ENCODE peak calls at places on chromosomes 7 and 10, in nine cellular contexts. T, G, M, Q, R, L, P, X and J are unnamed samples.

GRCh38 chr10:22816298-22816653 is 101.9 kb upstream of the PIP4K2A start:
- DNase-seq in Q (no peak), L (no peak), X (no peak), P (no peak), R (peak; percentile 84), T (no peak), M (no peak), G (no peak), J (peak; percentile 86)

GRCh38 chr7:88202278-88202677 is 17.6 kb downstream of the SRI start:
- DNase-seq in Q (no peak), M (no peak), T (no peak), R (no peak), G (no peak), X (no peak), P (no peak), L (no peak), J (no peak)

GRCh38 chr10:23611308-23611631 is 172.4 kb downstream of the OTUD1 start:
- DNase-seq in R (no peak), G (no peak), T (no peak), M (no peak), L (no peak), P (no peak), X (no peak), Q (no peak), J (no peak)

GRCh38 chr7:139623518-139623917 is 100.0 kb downstream of the CLEC2L start:
- DNase-seq in M (no peak), G (no peak), R (no peak), Q (no peak), X (no peak), L (no peak), T (no peak), P (no peak), J (no peak)

GRCh38 chr10:50398823-50399222 is 147.5 kb upstream of the ASAH2 start:
- DNase-seq in Q (no peak), X (no peak), G (no peak), T (no peak), R (no peak), L (no peak), P (no peak), M (no peak), J (no peak)

GRCh38 chr7:867406-868188 is 8.8 kb upstream of the GET4 start:
- DNase-seq in G (peak; percentile 95), T (peak; percentile 88), M (peak; percentile 96), R (peak; percentile 89), L (no peak), Q (peak; percentile 88), P (peak; percentile 43), X (peak; percentile 91), J (peak; percentile 24)

GRCh38 chr7:18889436-18889835 is 228.0 kb downstream of the TWIST1 start:
- DNase-seq in T (no peak), M (no peak), L (no peak), Q (no peak), G (no peak), R (no peak), X (no peak), P (no peak), J (no peak)

GRCh38 chr7:22269963-22270362 is 87.0 kb downstream of the RAPGEF5 start:
- DNase-seq in R (no peak), T (no peak), L (no peak), X (peak; percentile 47), G (no peak), P (no peak), M (no peak), Q (peak; percentile 87), J (no peak)

GRCh38 chr7:104883248-104883717 is 130.7 kb upstream of the KMT2E start:
- DNase-seq in L (no peak), P (no peak), R (no peak), G (no peak), Q (no peak), X (no peak), T (no peak), M (no peak), J (no peak)

GRCh38 chr7:88450874-88451273 is 144.2 kb upstream of the STEAP4 start:
- DNase-seq in G (no peak), X (no peak), L (no peak), P (no peak), Q (no peak), R (no peak), T (no peak), M (no peak), J (no peak)

GRCh38 chr7:127733976-127734375 is 82.0 kb downstream of the SND1 start:
- DNase-seq in M (no peak), T (no peak), X (no peak), L (no peak), P (no peak), G (no peak), Q (no peak), R (no peak), J (no peak)

GRCh38 chr7:512541-513311 is 6.9 kb downstream of the PDGFA start:
- DNase-seq in Q (peak; percentile 84), P (no peak), G (no peak), X (peak; percentile 87), T (peak; percentile 66), M (peak; percentile 89), L (no peak), R (no peak), J (no peak)

GRCh38 chr10:129472696-129473555 is 5.9 kb downstream of the MGMT start:
- DNase-seq in Q (no peak), L (no peak), T (no peak), G (no peak), P (no peak), X (no peak), R (no peak), M (no peak), J (no peak)

GRCh38 chr7:104972510-104972909 is 41.5 kb upstream of the KMT2E start:
- DNase-seq in P (no peak), T (no peak), G (no peak), Q (no peak), X (no peak), L (no peak), R (no peak), M (no peak), J (peak; percentile 42)

GRCh38 chr7:131480384-131481315 is 75.8 kb downstream of the PODXL start:
- DNase-seq in G (no peak), X (no peak), M (no peak), L (no peak), R (no peak), T (no peak), Q (no peak), P (no peak), J (peak; percentile 26)

GRCh38 chr7:117157121-117157870 is 165.6 kb downstream of the WNT2 start:
- DNase-seq in R (peak; percentile 14), G (no peak), P (peak; percentile 40), L (no peak), T (no peak), Q (no peak), M (peak; percentile 75), X (no peak), J (peak; percentile 88)
- TF ChIP-seq CTCF in R (no peak), G (no peak), P (no peak), L (no peak), T (no peak), Q (no peak), M (no peak), X (no peak), J (peak; percentile 61)

GRCh38 chr10:35092851-35093250 is 2.7 kb upstream of the CUL2 start:
- DNase-seq in L (no peak), Q (no peak), G (no peak), X (no peak), R (no peak), M (no peak), T (no peak), P (no peak), J (no peak)
- H3K27ac ChIP-seq in L (no peak overlapping the region), Q (no peak overlapping the region), G (no peak overlapping the region), X (no peak overlapping the region), R (no peak overlapping the region), M (no peak overlapping the region), T (no peak overlapping the region), P (no peak overlapping the region), J (no peak overlapping the region)

DNA sequence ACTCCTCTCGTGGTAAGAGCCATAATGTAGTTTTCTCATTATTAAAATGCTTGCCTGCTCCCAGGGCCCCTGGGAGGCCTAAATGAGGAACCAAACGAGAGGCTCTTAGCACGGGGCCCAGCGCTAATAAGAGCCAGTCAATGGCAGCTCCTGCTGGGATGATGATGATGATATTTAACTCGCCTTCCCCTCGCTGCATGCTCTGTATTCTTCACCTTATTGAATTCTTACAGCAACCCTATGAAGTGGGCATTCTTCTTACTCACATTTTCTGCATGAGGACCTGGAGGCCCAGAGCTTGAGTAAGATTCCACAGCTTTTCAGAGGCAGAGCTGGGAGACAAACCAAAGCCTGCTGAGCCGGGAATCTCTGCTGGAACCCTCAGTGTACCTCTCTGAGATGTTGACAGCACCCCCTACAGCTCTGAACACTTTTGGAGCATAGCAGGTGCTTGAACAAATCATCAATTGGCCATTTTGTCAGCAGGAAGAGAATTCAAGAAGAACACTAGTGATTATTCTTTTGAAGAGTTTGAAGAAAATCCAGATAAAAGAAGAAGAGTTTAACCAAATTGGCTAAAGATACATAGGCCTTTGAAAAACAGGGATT is 93.1 kb upstream of the HABP2 start:
- DNase-seq in X (no peak), P (no peak), M (no peak), T (no peak), Q (no peak), R (no peak), G (no peak), L (no peak), J (no peak)
- TF ChIP-seq CTCF in X (no peak), P (no peak), M (no peak), T (no peak), Q (no peak), R (no peak), G (no peak), L (no peak), J (no peak)

GRCh38 chr10:35912615-35913170 is 270.6 kb upstream of the FZD8 start:
- DNase-seq in X (no peak), R (peak; percentile 22), P (no peak), M (no peak), G (no peak), L (no peak), Q (no peak), T (no peak), J (no peak)
- H3K27ac ChIP-seq in X (no peak overlapping the region), R (no peak overlapping the region), P (no peak overlapping the region), M (no peak overlapping the region), G (no peak overlapping the region), L (no peak overlapping the region), Q (no peak overlapping the region), T (no peak overlapping the region), J (no peak overlapping the region)